ENCODE peak calls at places on chromosomes 1 and 21, in seven cellular contexts. F, R, I, X, T, A and W are unnamed samples. For H3K4me1, the result is how much of the 10 kb centered on the place peaks cover.

GRCh38 chr1:60102691-60103090 is 29.1 kb upstream of the C1orf87 start:
- DNase-seq in T (no peak), I (no peak), R (no peak), A (no peak), F (no peak), X (no peak), W (peak)

GRCh38 chr1:3027611-3028371 is 6.5 kb downstream of the ACTRT2 start:
- DNase-seq in A (no peak), F (no peak), T (no peak), R (no peak), X (no peak), I (no peak), W (no peak)

GRCh38 chr1:205522692-205523091 is 18.2 kb downstream of the CDK18 start:
- DNase-seq in A (no peak), I (no peak), F (no peak), X (no peak), R (no peak), T (no peak), W (no peak)

GRCh38 chr1:201751872-201752271 is 77.1 kb upstream of the IPO9 start:
- DNase-seq in I (no peak), X (peak), T (no peak), F (peak), A (peak), R (no peak), W (peak)

GRCh38 chr1:2592672-2593071 is 6.1 kb downstream of the PRXL2B start:
- DNase-seq in I (no peak), A (no peak), F (no peak), X (no peak), R (no peak), T (no peak), W (no peak)

GRCh38 chr1:156069490-156070455 is 8.8 kb downstream of the RAB25 start:
- DNase-seq in T (no peak), R (no peak), F (no peak), I (no peak), X (no peak), A (no peak), W (no peak)

GRCh38 chr1:234875953-234876814 is 252.5 kb downstream of the TOMM20 start:
- DNase-seq in X (no peak), F (peak), R (no peak), A (peak), T (no peak), I (no peak), W (peak)

GRCh38 chr1:244097523-244098390 is 46.7 kb downstream of the ZBTB18 start:
- DNase-seq in F (no peak), X (no peak), I (no peak), A (peak), R (no peak), T (no peak), W (no peak)

GRCh38 chr1:17405898-17406759 is 33.3 kb downstream of the RCC2 start:
- DNase-seq in I (peak), F (peak), T (peak), A (peak), R (peak), X (peak), W (peak)

GRCh38 chr1:214583824-214584554 is 19.0 kb upstream of the CENPF start:
- DNase-seq in I (no peak), A (peak), F (no peak), X (no peak), R (no peak), T (no peak), W (no peak)

GRCh38 chr1:220450927-220451326 is 77.0 kb upstream of the MARK1 start:
- DNase-seq in X (no peak), I (peak), A (no peak), R (no peak), T (no peak), F (no peak), W (no peak)

GRCh38 chr1:92953491-92953890 is 7.8 kb downstream of the DIPK1A start:
- DNase-seq in T (no peak), I (peak), X (no peak), A (no peak), R (no peak), F (no peak), W (no peak)

GRCh38 chr1:212712451-212713303 is 13.0 kb upstream of the BATF3 start:
- DNase-seq in I (peak), F (no peak), R (peak), X (peak), T (peak), A (peak), W (no peak)

GRCh38 chr1:48967318-48967717 is 190.6 kb upstream of the BEND5 start:
- DNase-seq in R (no peak), X (no peak), A (no peak), T (no peak), F (no peak), I (no peak), W (no peak)

GRCh38 chr1:201946224-201946908 is at the start of gene LMOD1:
- DNase-seq in A (peak), R (peak), X (peak), F (peak), T (peak), I (no peak), W (peak)

GRCh38 chr21:44965251-44966022 is 25.6 kb downstream of the SLX9 start:
- DNase-seq in X (no peak), A (peak), I (no peak), T (no peak), F (no peak), R (peak), W (peak)

GRCh38 chr1:88549536-88549935 is 134.5 kb upstream of the PKN2 start:
- DNase-seq in R (peak), T (no peak), I (peak), A (peak), X (no peak), F (peak), W (peak)

GRCh38 chr1:72285074-72285425 is 2.7 kb upstream of the NEGR1 start:
- DNase-seq in F (peak), I (no peak), R (no peak), A (peak), X (peak), T (no peak), W (no peak)

GRCh38 chr1:63701187-63701586 is 72.6 kb upstream of the ROR1 start:
- DNase-seq in T (no peak), A (no peak), I (no peak), R (no peak), F (peak), X (no peak), W (no peak)

GRCh38 chr1:36136535-36136934 is 11.5 kb upstream of the COL8A2 start:
- DNase-seq in F (no peak), A (peak), X (no peak), I (no peak), R (no peak), T (peak), W (peak)

GRCh38 chr1:21099034-21099868 is 77.4 kb downstream of the EIF4G3 start:
- DNase-seq in R (no peak), I (no peak), F (no peak), T (peak), A (peak), X (no peak), W (peak)

GRCh38 chr1:31934706-31935629 is 3.2 kb downstream of the PTP4A2 start:
- DNase-seq in F (peak), X (peak), I (no peak), A (peak), T (peak), R (peak), W (peak)

GRCh38 chr1:36710901-36711300 is 228.2 kb upstream of the CSF3R start:
- DNase-seq in T (no peak), F (no peak), X (peak), A (no peak), I (no peak), R (no peak), W (no peak)

GRCh38 chr1:15945011-15945831 is 30.7 kb downstream of the ZBTB17 start:
- DNase-seq in R (no peak), F (no peak), A (no peak), X (no peak), T (no peak), I (no peak), W (no peak)

GRCh38 chr21:45965084-45965826 is 16.3 kb upstream of the COL6A1 start:
- DNase-seq in R (no peak), A (no peak), T (no peak), X (no peak), I (no peak), F (no peak), W (no peak)

GRCh38 chr1:71587961-71588360 is 507.1 kb upstream of the ZRANB2 start:
- DNase-seq in I (peak), X (peak), F (peak), A (peak), T (peak), R (peak), W (peak)

GRCh38 chr1:92701147-92701546 is 83.8 kb downstream of the EVI5 start:
- DNase-seq in R (no peak), X (no peak), F (no peak), A (peak), T (no peak), I (no peak), W (peak)

GRCh38 chr1:185284533-185285244 is 32.4 kb downstream of the IVNS1ABP start:
- DNase-seq in X (no peak), F (peak), I (no peak), A (no peak), R (peak), T (no peak), W (peak)

GRCh38 chr1:220371324-220371723 is 99.1 kb upstream of the RAB3GAP2 start:
- DNase-seq in F (peak), A (no peak), T (no peak), R (no peak), X (peak), I (no peak), W (no peak)

GRCh38 chr21:34795152-34796141 is 126.7 kb downstream of the CLIC6 start:
- DNase-seq in T (peak), F (peak), R (no peak), I (no peak), X (no peak), A (peak), W (peak)

GRCh38 chr1:16073490-16074104 is at the start of gene FAM131C:
- DNase-seq in X (peak), A (peak), T (no peak), R (peak), F (peak), I (peak), W (no peak)

GRCh38 chr1:109705411-109705810 is 6.6 kb upstream of the GSTM5 start:
- DNase-seq in T (no peak), R (no peak), F (no peak), A (no peak), X (no peak), I (no peak), W (no peak)

GRCh38 chr1:77039739-77040138 is 172.5 kb downstream of the ST6GALNAC5 start:
- DNase-seq in I (no peak), R (no peak), T (peak), A (peak), F (peak), X (no peak), W (peak)

GRCh38 chr1:228061411-228062084 is 21.0 kb upstream of the ARF1 start:
- DNase-seq in X (no peak), T (no peak), I (no peak), F (no peak), A (no peak), R (no peak), W (no peak)

GRCh38 chr1:228059536-228060457 is 22.7 kb upstream of the ARF1 start:
- DNase-seq in R (peak), A (peak), T (peak), I (no peak), F (peak), X (peak), W (peak)

GRCh38 chr1:228060458-228061190 is 21.9 kb upstream of the ARF1 start:
- DNase-seq in F (peak), R (no peak), A (peak), X (peak), I (no peak), T (no peak), W (no peak)

GRCh38 chr1:228058172-228058980 is 24.1 kb upstream of the ARF1 start:
- DNase-seq in I (no peak), A (no peak), T (no peak), F (no peak), X (no peak), R (no peak), W (no peak)

GRCh38 chr1:228058981-228059535 is 23.4 kb upstream of the ARF1 start:
- DNase-seq in F (peak), I (no peak), A (no peak), X (no peak), R (no peak), T (no peak), W (no peak)
- TF ChIP-seq EZH2 in F (no peak), I (no peak), A (no peak), X (peak), R (no peak), T (peak), W (peak)

GRCh38 chr1:161018631-161018930 is 2.4 kb downstream of the F11R start:
- DNase-seq in X (no peak), R (no peak), A (no peak), T (no peak), F (no peak), I (peak), W (no peak)

GRCh38 chr1:161020573-161021167 is at the start of gene F11R:
- DNase-seq in T (peak), X (peak), A (peak), F (peak), R (peak), I (peak), W (no peak)

GRCh38 chr1:161021168-161021958 is 411 bp upstream of the F11R start:
- DNase-seq in T (peak), X (peak), A (peak), R (peak), F (peak), I (peak), W (peak)

GRCh38 chr1:161019767-161020572 is 982 bp downstream of the F11R start:
- DNase-seq in F (no peak), T (peak), R (no peak), X (peak), I (peak), A (peak), W (no peak)

GRCh38 chr1:161017756-161018630 is 3.0 kb downstream of the F11R start:
- DNase-seq in I (peak), A (peak), R (no peak), F (no peak), X (no peak), T (no peak), W (no peak)
- H3K4me1 ChIP-seq in I (under half), A (under half), R (under half), F (under half), X (under half), T (half or more), W (under half)

GRCh38 chr1:180234369-180235076 is 4.5 kb downstream of the LHX4 start:
- DNase-seq in I (no peak), A (no peak), X (peak), F (no peak), T (no peak), R (no peak), W (no peak)
- TF ChIP-seq EZH2 in I (peak), A (no peak), X (no peak), F (peak), T (peak), R (peak), W (peak)

DNA sequence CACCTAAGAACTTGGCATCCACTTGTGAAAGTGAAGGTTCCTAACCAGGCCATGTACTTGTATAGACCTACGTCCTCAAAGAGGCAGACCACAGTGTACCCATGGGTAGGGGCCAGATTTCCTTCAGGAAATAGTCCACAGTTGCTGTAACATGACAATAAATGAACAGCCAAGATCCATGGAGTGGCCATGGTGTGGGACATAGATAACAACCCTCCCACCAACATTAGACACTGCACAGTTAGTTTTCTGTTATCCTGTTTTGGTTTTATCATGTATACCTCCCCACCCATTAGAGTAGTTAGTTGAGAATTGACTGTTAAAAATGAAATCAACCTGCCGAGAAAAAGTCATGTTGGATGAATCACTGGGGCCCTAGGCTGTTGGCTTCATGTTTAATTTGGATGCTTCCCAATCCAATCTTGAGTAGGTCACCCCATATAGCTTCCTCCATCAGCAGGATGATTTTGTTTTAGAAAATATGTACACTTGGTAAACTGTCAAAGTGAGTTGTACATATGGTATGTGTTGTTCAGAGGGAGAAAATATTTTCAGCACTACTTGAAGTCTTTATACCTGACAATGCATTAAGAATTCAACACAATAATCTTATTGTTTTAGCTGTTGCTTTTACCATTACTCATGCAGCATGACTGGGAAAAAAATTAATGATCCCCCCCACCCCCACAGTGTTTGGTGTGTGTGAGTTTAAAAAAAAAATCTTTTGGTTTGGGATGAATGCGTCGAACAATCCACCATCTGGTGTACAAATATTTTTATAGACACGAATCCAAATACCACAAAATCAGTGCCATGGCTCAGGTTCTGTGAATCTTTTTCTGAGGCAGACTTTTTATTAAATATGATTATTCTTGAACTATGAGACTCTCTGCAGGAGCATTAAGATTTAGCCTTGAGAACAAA is 88.3 kb upstream of the ARHGAP29 start:
- DNase-seq in T (peak), R (peak), X (no peak), F (no peak), A (peak), I (no peak), W (peak)
- H3K4me1 ChIP-seq in T (half or more), R (under half), X (under half), F (under half), A (half or more), I (under half), W (under half)